ENCODE peak calls at places on chromosomes 12 and 14, in eight cellular contexts. X is cardiac muscle cell, W is tibial nerve, F is fibroblast of lung, O is A549, Z is GM12878, T is NT2/D1, L is GM23338. N is an unnamed sample. For H3K4me1, the result is how much of the 10 kb centered on the place peaks cover.

GRCh38 chr12:76866726-76867125 is 12.1 kb downstream of the CSRP2 start:
- DNase-seq in O (no peak), W (no peak), L (no peak), T (no peak), F (peak), Z (no peak), X (no peak), N (peak)

GRCh38 chr14:90522585-90523191 is 125.9 kb downstream of the CALM1 start:
- DNase-seq in X (peak), O (no peak), F (no peak), W (no peak), T (no peak), L (no peak), Z (no peak), N (no peak)

GRCh38 chr12:10212623-10213131 is at the start of gene GABARAPL1:
- DNase-seq in F (peak), W (peak), L (peak), X (peak), Z (no peak), O (peak), T (peak), N (peak)

GRCh38 chr12:107655281-107656065 is 30.1 kb upstream of the PWP1 start:
- DNase-seq in Z (no peak), F (no peak), T (no peak), X (no peak), L (no peak), W (no peak), O (no peak), N (no peak)

GRCh38 chr14:61542848-61543790 is 152.2 kb upstream of the HIF1A start:
- DNase-seq in X (peak), W (no peak), F (peak), O (no peak), T (no peak), Z (no peak), L (no peak), N (no peak)

GRCh38 chr14:61596985-61597384 is 98.3 kb upstream of the HIF1A start:
- DNase-seq in X (peak), F (no peak), W (no peak), T (no peak), Z (no peak), L (no peak), O (no peak), N (no peak)

GRCh38 chr12:119072463-119072862 is 91.1 kb downstream of the SRRM4 start:
- DNase-seq in X (no peak), O (no peak), W (no peak), Z (no peak), T (no peak), L (no peak), F (no peak), N (no peak)

GRCh38 chr12:89370850-89371249 is 18.5 kb upstream of the DUSP6 start:
- DNase-seq in T (no peak), F (peak), Z (no peak), W (no peak), O (no peak), L (no peak), X (peak), N (no peak)

GRCh38 chr14:45085004-45085403 is 1.1 kb downstream of the PRPF39 start:
- DNase-seq in O (no peak), X (peak), Z (no peak), T (no peak), W (no peak), F (peak), L (no peak), N (no peak)

GRCh38 chr12:62466596-62467411 is at the start of gene MON2:
- DNase-seq in X (peak), F (peak), Z (peak), W (peak), O (peak), L (peak), T (peak), N (peak)

GRCh38 chr12:120614873-120615272 is 25.6 kb upstream of the CABP1 start:
- DNase-seq in T (no peak), F (no peak), Z (no peak), O (no peak), W (no peak), L (no peak), X (no peak), N (no peak)

GRCh38 chr14:102911991-102912761 is 10.3 kb upstream of the AMN start:
- DNase-seq in T (no peak), F (no peak), L (no peak), W (no peak), Z (no peak), O (no peak), X (no peak), N (no peak)

GRCh38 chr14:104714066-104714465 is 10.0 kb upstream of the ADSS1 start:
- DNase-seq in Z (no peak), W (no peak), T (no peak), X (no peak), L (no peak), O (no peak), F (no peak), N (no peak)

GRCh38 chr12:54301428-54302045 is 722 bp upstream of the NFE2 start:
- DNase-seq in X (no peak), O (no peak), T (no peak), F (no peak), L (peak), W (no peak), Z (no peak), N (no peak)

GRCh38 chr14:73457935-73458218 is 469 bp downstream of the NUMB start:
- DNase-seq in O (no peak), T (no peak), Z (no peak), L (no peak), W (no peak), F (no peak), X (no peak), N (no peak)

GRCh38 chr14:31420013-31420318 is 384 bp downstream of the HEATR5A start:
- DNase-seq in W (no peak), O (peak), F (no peak), L (peak), T (peak), Z (no peak), X (no peak), N (no peak)

GRCh38 chr14:28142400-28143015 is 624.1 kb upstream of the FOXG1 start:
- DNase-seq in W (no peak), X (peak), O (peak), F (peak), Z (no peak), L (peak), T (no peak), N (no peak)

GRCh38 chr12:5806376-5807089 is 138.5 kb downstream of the ANO2 start:
- DNase-seq in F (no peak), O (no peak), W (no peak), X (no peak), Z (no peak), L (no peak), T (no peak), N (no peak)

DNA sequence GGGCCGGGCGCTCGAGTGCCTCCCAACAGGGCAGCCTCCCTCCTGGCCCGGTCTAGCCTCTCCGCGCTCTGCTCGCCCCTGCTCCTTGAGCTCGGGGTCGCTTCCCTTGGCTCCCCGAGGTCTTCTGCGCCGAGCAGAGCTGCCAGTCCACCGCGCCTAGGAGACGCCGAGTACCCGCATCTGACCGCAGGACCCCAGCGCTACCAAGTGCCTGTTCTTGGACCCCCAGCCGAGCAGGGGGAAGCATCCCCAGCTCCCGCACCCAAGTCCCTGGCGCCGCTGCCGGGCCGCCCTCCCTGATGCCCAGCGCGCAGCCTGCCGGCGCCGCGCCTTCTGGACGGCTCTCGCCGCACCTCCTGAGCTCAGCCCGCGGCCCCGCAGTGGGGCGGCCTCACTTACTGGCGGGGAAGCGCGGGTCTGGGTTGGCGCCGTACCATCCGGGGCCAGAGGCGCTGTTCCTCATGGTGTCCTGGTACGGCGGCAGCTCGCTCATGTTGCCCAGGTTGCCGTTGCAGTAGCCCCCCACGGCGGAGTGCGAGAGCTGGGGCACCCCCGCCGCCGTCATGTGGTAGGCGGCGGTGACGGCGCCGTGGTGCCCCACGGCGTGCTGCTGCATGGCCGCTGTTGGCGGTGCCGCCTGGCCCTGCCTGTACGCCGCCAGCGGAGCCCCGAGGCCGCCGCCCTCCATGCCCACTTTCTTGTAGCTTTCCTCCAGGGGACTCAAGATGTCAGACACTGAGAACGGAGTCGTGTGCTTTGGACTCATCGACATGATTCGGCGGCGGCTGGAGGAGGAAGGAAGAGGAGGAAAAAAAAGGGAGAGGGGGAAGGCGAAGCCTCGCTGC is 1.2 kb downstream of the NKX2-1 start:
- DNase-seq in X (no peak), L (peak), O (no peak), Z (no peak), F (no peak), W (no peak), T (no peak), N (peak)
- H3K4me1 ChIP-seq in X (under half), L (half or more), O (under half), Z (under half), F (under half), W (under half), T (under half), N (under half)

GRCh38 chr14:68657300-68658028 is 135.4 kb downstream of the ZFP36L1 start:
- DNase-seq in O (no peak), T (no peak), Z (no peak), L (no peak), F (no peak), X (no peak), W (no peak), N (no peak)
- H3K4me1 ChIP-seq in O (under half), T (under half), Z (under half), L (under half), F (under half), X (under half), W (under half), N (under half)

GRCh38 chr14:74765721-74766120 is 2.6 kb downstream of the YLPM1 start:
- DNase-seq in O (no peak), F (no peak), W (no peak), L (no peak), Z (no peak), T (no peak), X (no peak), N (no peak)
- H3K4me1 ChIP-seq in O (under half), F (under half), W (under half), L (under half), Z (under half), T (under half), X (under half), N (under half)

GRCh38 chr12:124921200-124922008 is 7.0 kb upstream of the UBC start:
- DNase-seq in L (peak), Z (peak), F (peak), X (peak), T (no peak), W (no peak), O (peak), N (no peak)

GRCh38 chr12:124917135-124917840 is 2.8 kb upstream of the UBC start:
- DNase-seq in L (peak), X (peak), F (peak), Z (peak), W (peak), O (peak), T (peak), N (peak)

GRCh38 chr12:124919646-124920352 is 5.3 kb upstream of the UBC start:
- DNase-seq in T (no peak), O (peak), X (no peak), Z (peak), W (no peak), L (no peak), F (peak), N (no peak)

GRCh38 chr12:124917841-124918621 is 3.6 kb upstream of the UBC start:
- DNase-seq in W (no peak), Z (no peak), X (no peak), F (no peak), L (no peak), O (no peak), T (no peak), N (no peak)

DNA sequence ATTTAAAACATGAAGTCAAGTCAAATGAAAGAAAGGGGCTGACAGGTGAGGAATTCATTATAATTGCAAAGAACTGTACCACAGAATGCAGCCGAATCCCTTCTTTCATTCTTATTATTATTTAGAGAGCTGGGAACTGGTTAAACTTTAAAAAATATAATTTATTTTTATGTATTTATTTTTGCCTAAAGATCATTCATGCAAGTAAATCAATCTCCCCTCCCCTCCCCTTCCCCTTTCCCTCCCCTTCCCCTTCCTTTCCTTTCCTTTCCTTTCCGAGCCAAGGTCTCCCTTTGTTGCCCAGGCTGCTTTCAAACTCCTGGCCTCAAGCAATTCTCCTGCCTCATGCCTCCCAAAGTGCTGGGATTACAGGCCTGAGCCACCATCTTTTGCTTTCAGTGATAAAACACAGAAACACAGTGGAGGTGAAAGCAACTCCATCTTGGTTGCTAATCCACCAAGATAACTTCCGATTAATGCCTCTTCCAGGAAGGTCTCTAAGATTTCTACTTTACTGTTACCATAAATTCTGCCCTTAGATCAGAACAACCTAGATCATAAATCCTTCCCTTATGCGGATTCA is 6.0 kb upstream of the UBC start:
- DNase-seq in W (no peak), F (no peak), Z (no peak), L (peak), T (no peak), O (no peak), X (no peak), N (no peak)
- H3K4me1 ChIP-seq in W (under half), F (under half), Z (under half), L (under half), T (under half), O (half or more), X (under half), N (under half)

GRCh38 chr12:122225683-122226365 is at the start of gene DIABLO:
- DNase-seq in T (peak), X (peak), W (peak), Z (peak), L (peak), F (peak), O (peak), N (peak)
- H3K4me1 ChIP-seq in T (under half), X (under half), W (under half), Z (under half), L (under half), F (under half), O (under half), N (under half)